ENCODE peak calls at places on chromosomes 16 and 17, in four cellular contexts. J is adipocyte, K is GM23338, N is prostate gland. M is an unnamed sample.

GRCh38 chr16:24685539-24686432 is 43.7 kb upstream of the TNRC6A start:
- DNase-seq in J (peak; percentile 73), K (peak; percentile 80), N (no peak), M (no peak)

GRCh38 chr16:83095926-83096692 is 469.3 kb downstream of the CDH13 start:
- DNase-seq in J (peak; percentile 21), K (no peak), N (no peak), M (no peak)

GRCh38 chr17:79799538-79800324 is 2.9 kb upstream of the CBX8 start:
- DNase-seq in J (no peak), K (no peak), N (no peak), M (peak; percentile 31)

GRCh38 chr17:67004191-67004590 is 39.7 kb downstream of the CACNG4 start:
- DNase-seq in J (no peak), K (no peak), N (no peak), M (no peak)

GRCh38 chr17:56810286-56810781 is 23.4 kb downstream of the C17orf67 start:
- DNase-seq in J (no peak), K (no peak), N (no peak), M (no peak)

GRCh38 chr17:55607736-55608341 is 96.6 kb upstream of the SMIM36 start:
- DNase-seq in J (peak; percentile 32), K (no peak), N (peak; percentile 96), M (no peak)

GRCh38 chr17:73338050-73338491 is 26.3 kb upstream of the CDC42EP4 start:
- DNase-seq in J (peak; percentile 56), K (no peak), N (no peak), M (no peak)

GRCh38 chr17:74779948-74780400 is 3.8 kb upstream of the NAT9 start:
- DNase-seq in J (no peak), K (no peak), N (no peak), M (peak; percentile 96)

GRCh38 chr16:54489225-54489781 is 202.7 kb upstream of the IRX3 start:
- DNase-seq in J (no peak), K (no peak), N (no peak), M (no peak)

GRCh38 chr17:13114601-13115024 is 96.8 kb upstream of the ELAC2 start:
- DNase-seq in J (peak; percentile 82), K (peak; percentile 84), N (no peak), M (no peak)
- H3K4me3 ChIP-seq in J (no peak overlapping the region), K (peak overlapping the region; percentile 27), N (no peak overlapping the region), M (no peak overlapping the region)

GRCh38 chr16:2339521-2340484 is 725 bp downstream of the ABCA3 start:
- DNase-seq in J (peak; percentile 66), K (peak; percentile 66), N (peak; percentile 33), M (no peak)
- H3K4me3 ChIP-seq in J (peak overlapping the region; percentile 78), K (peak overlapping the region; percentile 74), N (peak overlapping the region; percentile 62), M (peak overlapping the region; percentile 51)

GRCh38 chr16:31456988-31457360 is 2.3 kb upstream of the ARMC5 start:
- DNase-seq in J (no peak), K (no peak), N (no peak), M (no peak)
- H3K4me3 ChIP-seq in J (peak overlapping the region; percentile 92), K (no peak overlapping the region), N (no peak overlapping the region), M (no peak overlapping the region)

GRCh38 chr16:69325784-69326171 is 4.6 kb downstream of the PDF start:
- DNase-seq in J (no peak), K (no peak), N (no peak), M (no peak)

GRCh38 chr16:69328854-69329316 is 1.5 kb downstream of the PDF start:
- DNase-seq in J (no peak), K (no peak), N (no peak), M (no peak)

GRCh38 chr16:69329369-69330285 is 761 bp downstream of the PDF start:
- DNase-seq in J (no peak), K (peak; percentile 45), N (no peak), M (no peak)

GRCh38 chr16:69326172-69326873 is 4.1 kb downstream of the PDF start:
- DNase-seq in J (no peak), K (no peak), N (no peak), M (no peak)

DNA sequence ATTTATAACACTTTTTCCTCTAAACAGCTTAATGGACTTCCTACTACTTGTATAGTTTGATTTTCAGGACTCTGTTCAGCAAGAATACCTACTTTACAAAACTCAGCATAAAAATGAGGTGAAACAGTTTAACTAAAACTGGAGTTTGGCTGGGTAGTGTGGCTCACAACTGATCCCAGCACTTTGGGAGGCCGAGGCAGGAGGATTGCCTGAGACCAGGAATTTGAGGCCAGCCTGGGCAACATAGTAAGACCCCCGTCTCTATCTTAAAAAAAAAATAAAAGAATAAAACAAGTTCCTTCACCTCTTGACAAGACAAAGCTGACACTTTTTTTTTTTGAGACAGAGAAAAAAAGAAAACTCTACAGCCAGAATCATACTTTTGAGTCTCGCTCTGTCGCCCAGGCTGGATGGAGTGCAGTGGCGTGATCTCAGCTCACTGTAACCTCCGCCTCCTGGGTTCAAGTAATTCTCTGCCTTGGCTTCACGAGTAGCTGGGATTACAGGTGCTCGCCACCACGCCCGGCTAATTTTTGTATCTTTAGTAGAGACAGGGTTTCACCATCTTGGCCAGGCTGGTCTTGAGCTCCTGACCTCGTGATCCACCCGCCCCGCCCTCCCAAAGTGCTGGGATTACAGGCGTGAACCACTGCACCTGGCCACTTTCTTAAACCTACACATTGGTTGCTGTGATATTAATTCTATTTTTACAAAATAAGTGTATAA is 2.6 kb downstream of the PDF start:
- DNase-seq in J (no peak), K (no peak), N (no peak), M (no peak)
- H3K4me3 ChIP-seq in J (no peak overlapping the region), K (peak overlapping the region; percentile 90), N (no peak overlapping the region), M (no peak overlapping the region)

DNA sequence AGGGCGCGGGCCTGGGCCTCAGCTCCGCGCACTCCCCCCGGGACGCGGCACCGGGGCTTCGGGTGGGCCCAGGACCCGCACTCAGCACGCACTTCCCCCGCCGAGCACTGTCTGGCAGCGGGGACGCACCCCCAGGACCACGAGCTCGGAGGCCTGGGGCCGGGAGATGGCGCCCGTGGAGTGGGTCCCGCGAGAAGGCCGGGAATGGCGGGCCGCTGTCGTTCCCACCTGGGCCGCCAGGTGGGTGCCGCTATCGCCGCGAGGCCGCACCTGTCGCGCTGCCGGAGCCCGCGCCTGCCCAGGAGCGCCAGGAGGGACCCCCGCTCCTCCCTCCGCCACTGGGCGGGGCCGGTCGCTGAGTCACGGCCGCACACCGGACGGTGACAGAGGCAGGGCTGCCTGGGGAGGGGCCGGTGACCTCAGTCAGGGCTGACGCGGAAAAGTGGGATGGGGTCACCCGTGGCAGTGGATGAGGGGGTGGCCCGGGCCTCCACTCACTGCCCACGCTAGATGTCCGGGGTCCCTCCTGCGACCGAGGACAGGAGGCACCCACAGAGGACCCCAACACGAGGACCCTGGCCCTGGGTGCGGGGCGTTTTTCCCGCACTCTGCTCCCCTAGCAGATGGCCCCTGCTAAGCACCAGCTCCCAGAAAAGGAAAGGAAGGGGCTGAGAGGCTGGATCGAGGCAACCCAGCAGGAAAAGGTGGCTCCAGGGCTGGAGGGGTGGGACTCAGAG is 6.9 kb upstream of the ACTG1 start:
- DNase-seq in J (peak; percentile 36), K (peak; percentile 78), N (peak; percentile 60), M (no peak)
- H3K4me3 ChIP-seq in J (peak overlapping the region; percentile 71), K (peak overlapping the region; percentile 65), N (peak overlapping the region; percentile 44), M (no peak overlapping the region)

DNA sequence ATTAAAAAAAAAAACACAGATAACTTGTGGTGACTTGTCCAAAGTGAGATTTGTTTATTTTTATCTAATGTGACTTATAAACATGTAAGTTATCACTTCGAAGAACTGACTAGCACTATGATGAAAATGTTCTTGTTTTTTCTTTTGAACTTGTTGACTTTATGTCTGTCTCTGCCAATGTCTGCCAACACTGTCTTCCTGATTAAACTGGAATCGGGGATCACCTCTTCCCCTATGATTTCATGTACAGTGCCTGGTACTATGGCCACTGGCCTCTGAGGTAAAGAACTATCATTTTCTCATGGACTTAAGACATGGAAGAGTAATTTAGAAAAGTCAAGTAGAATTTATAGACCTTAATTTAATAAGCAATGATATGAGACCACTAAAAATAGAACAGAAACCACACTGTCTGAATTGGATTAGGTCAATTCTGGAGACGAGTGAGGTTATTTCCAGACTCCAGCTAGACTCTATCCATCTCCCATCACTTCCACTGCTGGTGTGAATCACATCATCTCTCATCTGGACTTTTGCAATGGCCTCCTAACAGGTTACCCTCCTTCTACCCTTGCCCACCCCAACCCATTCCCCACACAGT is 8.9 kb downstream of the C17orf78 start:
- DNase-seq in J (no peak), K (no peak), N (no peak), M (no peak)
- H3K4me3 ChIP-seq in J (no peak overlapping the region), K (no peak overlapping the region), N (no peak overlapping the region), M (no peak overlapping the region)